ENCODE peak calls at places on chromosomes 6 and 20, in six cellular contexts. R is adipocyte, E is AG10803, C is left lung, G is psoas muscle, K is esophagus muscularis mucosa. X is an unnamed sample.

GRCh38 chr6:51414361-51414760 is 595.7 kb downstream of the TFAP2B start:
- DNase-seq in C (no peak), K (no peak), G (no peak), E (no peak), R (no peak), X (no peak)

GRCh38 chr6:37612475-37612874 is 85.2 kb downstream of the MDGA1 start:
- DNase-seq in R (peak; percentile 22), C (no peak), G (no peak), E (no peak), K (no peak), X (no peak)

GRCh38 chr6:13164316-13164715 is 164.0 kb downstream of the TBC1D7 start:
- DNase-seq in E (no peak), K (no peak), R (no peak), G (no peak), C (no peak), X (no peak)

GRCh38 chr20:44247131-44247571 is at the start of gene GDAP1L1:
- DNase-seq in R (peak; percentile 15), G (no peak), E (no peak), K (no peak), C (no peak), X (peak; percentile 36)

GRCh38 chr6:98808522-98809210 is 25.7 kb upstream of the POU3F2 start:
- DNase-seq in E (peak; percentile 10), R (no peak), C (no peak), K (no peak), G (no peak), X (no peak)

GRCh38 chr20:22579711-22580697 is 4.4 kb downstream of the FOXA2 start:
- DNase-seq in C (no peak), G (no peak), R (no peak), K (no peak), E (no peak), X (no peak)

GRCh38 chr20:61901421-61902212 is 164.1 kb downstream of the TAF4 start:
- DNase-seq in K (no peak), E (peak; percentile 12), R (no peak), G (peak; percentile 28), C (no peak), X (no peak)

GRCh38 chr20:3045042-3045815 is 623 bp upstream of the MRPS26 start:
- DNase-seq in R (peak; percentile 83), G (peak; percentile 91), K (peak; percentile 96), C (peak; percentile 86), E (peak; percentile 59), X (peak; percentile 79)

GRCh38 chr6:75802366-75802765 is 53.3 kb downstream of the MYO6 start:
- DNase-seq in R (no peak), G (no peak), K (no peak), C (no peak), E (peak; percentile 20), X (no peak)

GRCh38 chr20:25539742-25540201 is 45.6 kb downstream of the NINL start:
- DNase-seq in E (peak; percentile 52), G (no peak), K (no peak), C (no peak), R (peak; percentile 67), X (no peak)
- H3K4me3 ChIP-seq in E (peak overlapping the region; percentile 51), G (peak overlapping the region; percentile 62), K (peak overlapping the region; percentile 46), C (peak overlapping the region; percentile 0), R (peak overlapping the region; percentile 78), X (no peak overlapping the region)

GRCh38 chr6:32668226-32668747 is 1.8 kb upstream of the HLA-DQB1 start:
- DNase-seq in C (peak; percentile 60), R (no peak), G (peak; percentile 27), E (no peak), K (no peak), X (peak; percentile 85)

GRCh38 chr6:32664827-32665362 is 1.6 kb downstream of the HLA-DQB1 start:
- DNase-seq in R (peak; percentile 2), G (peak; percentile 32), C (no peak), K (no peak), E (no peak), X (no peak)

GRCh38 chr6:32664354-32664753 is 2.1 kb downstream of the HLA-DQB1 start:
- DNase-seq in E (no peak), G (no peak), R (no peak), C (no peak), K (no peak), X (no peak)

GRCh38 chr6:32666420-32667300 is at the start of gene HLA-DQB1:
- DNase-seq in K (no peak), R (peak; percentile 38), G (no peak), E (no peak), C (no peak), X (peak; percentile 63)

DNA sequence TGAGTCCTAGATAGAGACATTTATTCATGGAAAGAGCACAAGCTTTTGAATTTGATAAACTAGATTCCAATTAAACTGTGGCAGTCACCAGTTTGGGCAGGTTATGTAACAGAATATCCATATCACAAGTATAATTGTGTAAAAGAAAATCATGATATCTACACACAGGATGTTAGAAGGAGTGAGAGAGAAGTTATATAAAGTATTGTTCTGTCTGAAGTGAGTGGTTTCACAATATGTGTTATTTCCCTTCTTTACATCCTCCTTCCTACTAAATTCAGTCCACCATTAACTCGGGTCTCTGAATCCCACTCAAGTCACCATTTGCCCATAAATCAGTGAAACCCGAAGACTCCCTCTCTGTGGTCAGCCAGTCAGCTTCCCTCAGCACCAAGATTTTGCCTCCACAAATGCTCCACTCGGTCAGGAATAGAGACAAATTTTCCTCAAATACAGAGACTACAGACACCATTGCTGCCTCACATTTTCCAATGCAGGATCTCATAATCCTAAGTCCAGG is 776 bp downstream of the HLA-DQB1 start:
- DNase-seq in R (no peak), C (no peak), K (no peak), E (no peak), G (no peak), X (no peak)
- H3K4me3 ChIP-seq in R (no peak overlapping the region), C (peak overlapping the region; percentile 50), K (no peak overlapping the region), E (no peak overlapping the region), G (no peak overlapping the region), X (no peak overlapping the region)

GRCh38 chr6:157323114-157323923 is at the start of gene TMEM242:
- DNase-seq in E (peak; percentile 93), K (peak; percentile 97), G (peak; percentile 95), C (peak; percentile 91), R (peak; percentile 96), X (peak; percentile 92)

GRCh38 chr6:157326979-157327378 is 3.7 kb upstream of the TMEM242 start:
- DNase-seq in E (no peak), C (no peak), K (no peak), R (no peak), G (no peak), X (no peak)

GRCh38 chr6:157325069-157325805 is 1.9 kb upstream of the TMEM242 start:
- DNase-seq in G (no peak), C (no peak), R (no peak), E (no peak), K (no peak), X (no peak)

GRCh38 chr6:157322792-157323113 is 566 bp downstream of the TMEM242 start:
- DNase-seq in C (no peak), G (no peak), K (peak; percentile 17), E (no peak), R (no peak), X (no peak)

DNA sequence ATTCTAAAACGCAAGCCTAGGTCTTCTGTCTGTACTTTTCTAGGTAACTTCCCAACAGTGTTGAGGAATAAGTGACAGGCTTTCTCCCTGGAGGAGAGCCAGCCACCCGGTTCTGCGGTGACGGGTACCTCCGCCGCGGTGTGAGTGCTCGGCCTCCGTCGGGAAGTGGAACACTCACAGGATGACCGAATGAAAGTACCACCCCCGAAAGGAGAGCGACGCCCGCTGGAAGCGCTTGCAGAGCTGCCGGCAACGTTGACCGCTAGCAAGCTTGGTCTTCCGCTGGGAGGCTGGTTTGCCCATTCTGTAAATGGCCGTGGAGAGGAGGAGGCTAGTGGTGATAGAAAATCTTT is 581 bp upstream of the TMEM242 start:
- DNase-seq in E (peak; percentile 82), G (peak; percentile 90), R (peak; percentile 85), K (peak; percentile 94), C (peak; percentile 83), X (peak; percentile 83)
- H3K4me3 ChIP-seq in E (peak overlapping the region; percentile 96), G (peak overlapping the region; percentile 78), R (peak overlapping the region; percentile 97), K (peak overlapping the region; percentile 95), C (peak overlapping the region; percentile 58), X (peak overlapping the region; percentile 67)

GRCh38 chr6:71082033-71082620 is 125.3 kb upstream of the B3GAT2 start:
- DNase-seq in C (no peak), E (peak; percentile 36), G (no peak), R (peak; percentile 31), K (no peak), X (no peak)
- H3K4me3 ChIP-seq in C (no peak overlapping the region), E (peak overlapping the region; percentile 42), G (peak overlapping the region; percentile 38), R (peak overlapping the region; percentile 80), K (peak overlapping the region; percentile 9), X (no peak overlapping the region)

X was measured in thyroid gland.